ENCODE peak calls at places on chromosomes 3 and 15, in four cellular contexts. S is WTC11, O is neural progenitor cell, E is H9. K is an unnamed sample.

GRCh38 chr3:194344012-194344411 is 7.1 kb downstream of the CPN2 start:
- DNase-seq in S (peak), O (peak), E (peak), K (peak)

GRCh38 chr3:183385698-183386590 is 42.5 kb downstream of the MCF2L2 start:
- DNase-seq in E (peak), S (peak), O (peak), K (peak)

GRCh38 chr3:36615861-36616260 is 148.5 kb downstream of the DCLK3 start:
- DNase-seq in E (no peak), S (no peak), O (no peak), K (no peak)

GRCh38 chr3:2024037-2024436 is 74.6 kb upstream of the CNTN4 start:
- DNase-seq in E (no peak), S (no peak), O (no peak), K (no peak)

GRCh38 chr3:187742351-187743171 is 2.7 kb downstream of the BCL6 start:
- DNase-seq in E (no peak), O (no peak), S (no peak), K (no peak)

GRCh38 chr3:14534379-14535191 is 5.6 kb downstream of the GRIP2 start:
- DNase-seq in O (peak), S (peak), E (peak), K (peak)

GRCh38 chr15:44753345-44753744 is 17.0 kb downstream of the TRIM69 start:
- DNase-seq in O (no peak), S (no peak), E (no peak), K (no peak)

GRCh38 chr3:158261371-158261991 is 151.6 kb downstream of the RSRC1 start:
- DNase-seq in E (no peak), S (no peak), O (peak), K (no peak)

GRCh38 chr3:25284249-25284648 is 143.8 kb upstream of the RARB start:
- DNase-seq in S (no peak), O (no peak), E (no peak), K (no peak)

GRCh38 chr3:112132088-112132487 is 960 bp downstream of the GCSAM start:
- DNase-seq in S (no peak), E (no peak), O (no peak), K (no peak)

GRCh38 chr15:38895326-38896282 is 331.0 kb upstream of the RASGRP1 start:
- DNase-seq in O (no peak), E (no peak), S (no peak), K (no peak)

GRCh38 chr15:75843618-75844610 is 667 bp downstream of the UBE2Q2 start:
- DNase-seq in E (peak), S (peak), O (peak), K (peak)

GRCh38 chr3:191959876-191960418 is 499.0 kb downstream of the PYDC2 start:
- DNase-seq in E (no peak), O (peak), S (no peak), K (no peak)

GRCh38 chr3:100875239-100875638 is 118.0 kb downstream of the ABI3BP start:
- DNase-seq in S (no peak), O (no peak), E (no peak), K (no peak)

GRCh38 chr3:1717524-1717923 is 381.1 kb upstream of the CNTN4 start:
- DNase-seq in S (no peak), E (no peak), O (no peak), K (no peak)

GRCh38 chr15:70793694-70794093 is 30.3 kb upstream of the UACA start:
- DNase-seq in E (no peak), O (no peak), S (no peak), K (no peak)

GRCh38 chr3:29384640-29385039 is 103.8 kb downstream of the RBMS3 start:
- DNase-seq in S (no peak), E (no peak), O (peak), K (peak)

GRCh38 chr3:12995389-12996180 is 77.6 kb downstream of the IQSEC1 start:
- DNase-seq in E (no peak), S (no peak), O (no peak), K (no peak)